ENCODE peak calls at places on chromosomes 1 and 21, in seven cellular contexts. One of them, this sample, is unnamed.

GRCh38 chr1:93042134-93042821 is 36.8 kb upstream of the MTF2 start:
- DNase-seq in CD8-positive, alpha-beta memory T cell: no peak
- DNase-seq in colonic mucosa: peak; percentile 45
- DNase-seq in foreskin keratinocyte: no peak
- DNase-seq in ascending aorta: no peak
- DNase-seq in PC-3: no peak
- DNase-seq in CD4-positive, CD25-positive, alpha-beta regulatory T cell: peak; percentile 94
- DNase-seq in this sample: peak; percentile 43

GRCh38 chr21:14116080-14116481 is 94.7 kb downstream of the LIPI start:
- DNase-seq in PC-3: no peak
- DNase-seq in foreskin keratinocyte: no peak
- DNase-seq in colonic mucosa: no peak
- DNase-seq in CD8-positive, alpha-beta memory T cell: no peak
- DNase-seq in CD4-positive, CD25-positive, alpha-beta regulatory T cell: peak; percentile 34
- DNase-seq in ascending aorta: no peak
- DNase-seq in this sample: no peak

GRCh38 chr1:6254691-6255090 is 6.2 kb downstream of the GPR153 start:
- DNase-seq in CD4-positive, CD25-positive, alpha-beta regulatory T cell: no peak
- DNase-seq in PC-3: no peak
- DNase-seq in foreskin keratinocyte: no peak
- DNase-seq in colonic mucosa: no peak
- DNase-seq in CD8-positive, alpha-beta memory T cell: no peak
- DNase-seq in ascending aorta: no peak
- DNase-seq in this sample: no peak

GRCh38 chr1:3405491-3405890 is 49.0 kb upstream of the ARHGEF16 start:
- DNase-seq in ascending aorta: no peak
- DNase-seq in foreskin keratinocyte: no peak
- DNase-seq in CD4-positive, CD25-positive, alpha-beta regulatory T cell: no peak
- DNase-seq in PC-3: no peak
- DNase-seq in colonic mucosa: no peak
- DNase-seq in CD8-positive, alpha-beta memory T cell: no peak
- DNase-seq in this sample: no peak

GRCh38 chr1:100538935-100539835 is 1.2 kb downstream of the GPR88 start:
- DNase-seq in ascending aorta: no peak
- DNase-seq in PC-3: peak; percentile 45
- DNase-seq in CD8-positive, alpha-beta memory T cell: no peak
- DNase-seq in colonic mucosa: no peak
- DNase-seq in foreskin keratinocyte: peak; percentile 1
- DNase-seq in CD4-positive, CD25-positive, alpha-beta regulatory T cell: peak; percentile 42
- DNase-seq in this sample: no peak

GRCh38 chr1:151680812-151681211 is 35.8 kb downstream of the CELF3 start:
- DNase-seq in colonic mucosa: no peak
- DNase-seq in ascending aorta: no peak
- DNase-seq in foreskin keratinocyte: peak; percentile 86
- DNase-seq in CD4-positive, CD25-positive, alpha-beta regulatory T cell: peak; percentile 7
- DNase-seq in PC-3: peak; percentile 96
- DNase-seq in CD8-positive, alpha-beta memory T cell: no peak
- DNase-seq in this sample: no peak

GRCh38 chr1:202123336-202123813 is 658 bp downstream of the GPR37L1 start:
- DNase-seq in ascending aorta: no peak
- DNase-seq in CD4-positive, CD25-positive, alpha-beta regulatory T cell: no peak
- DNase-seq in CD8-positive, alpha-beta memory T cell: no peak
- DNase-seq in foreskin keratinocyte: no peak
- DNase-seq in PC-3: no peak
- DNase-seq in colonic mucosa: no peak
- DNase-seq in this sample: no peak

GRCh38 chr1:36099681-36100341 is 11.1 kb downstream of the ADPRS start:
- DNase-seq in CD4-positive, CD25-positive, alpha-beta regulatory T cell: peak; percentile 69
- DNase-seq in PC-3: peak; percentile 85
- DNase-seq in foreskin keratinocyte: peak; percentile 57
- DNase-seq in colonic mucosa: peak; percentile 82
- DNase-seq in CD8-positive, alpha-beta memory T cell: peak; percentile 64
- DNase-seq in ascending aorta: no peak
- DNase-seq in this sample: peak; percentile 77

GRCh38 chr21:38924954-38925353 is 119.2 kb downstream of the ETS2 start:
- DNase-seq in colonic mucosa: no peak
- DNase-seq in CD4-positive, CD25-positive, alpha-beta regulatory T cell: no peak
- DNase-seq in CD8-positive, alpha-beta memory T cell: no peak
- DNase-seq in ascending aorta: no peak
- DNase-seq in PC-3: no peak
- DNase-seq in foreskin keratinocyte: no peak
- DNase-seq in this sample: no peak

GRCh38 chr21:35943752-35944151 is 116.6 kb downstream of the SETD4 start:
- DNase-seq in colonic mucosa: no peak
- DNase-seq in foreskin keratinocyte: no peak
- DNase-seq in ascending aorta: no peak
- DNase-seq in PC-3: no peak
- DNase-seq in CD8-positive, alpha-beta memory T cell: no peak
- DNase-seq in CD4-positive, CD25-positive, alpha-beta regulatory T cell: no peak
- DNase-seq in this sample: no peak

GRCh38 chr1:155918660-155919059 is 7.5 kb upstream of the RIT1 start:
- DNase-seq in CD4-positive, CD25-positive, alpha-beta regulatory T cell: no peak
- DNase-seq in PC-3: no peak
- DNase-seq in foreskin keratinocyte: no peak
- DNase-seq in colonic mucosa: no peak
- DNase-seq in ascending aorta: no peak
- DNase-seq in CD8-positive, alpha-beta memory T cell: no peak
- DNase-seq in this sample: no peak

GRCh38 chr1:10634428-10635384 is 160.0 kb downstream of the PEX14 start:
- DNase-seq in colonic mucosa: no peak
- DNase-seq in CD4-positive, CD25-positive, alpha-beta regulatory T cell: no peak
- DNase-seq in PC-3: peak; percentile 5
- DNase-seq in ascending aorta: peak; percentile 46
- DNase-seq in CD8-positive, alpha-beta memory T cell: no peak
- DNase-seq in foreskin keratinocyte: peak; percentile 53
- DNase-seq in this sample: no peak

GRCh38 chr1:106268070-106268469 is 788.4 kb upstream of the PRMT6 start:
- DNase-seq in CD8-positive, alpha-beta memory T cell: no peak
- DNase-seq in ascending aorta: no peak
- DNase-seq in foreskin keratinocyte: no peak
- DNase-seq in CD4-positive, CD25-positive, alpha-beta regulatory T cell: no peak
- DNase-seq in colonic mucosa: no peak
- DNase-seq in PC-3: peak; percentile 71
- DNase-seq in this sample: no peak

GRCh38 chr1:181746224-181746623 is 262.9 kb downstream of the CACNA1E start:
- DNase-seq in PC-3: peak; percentile 2
- DNase-seq in foreskin keratinocyte: peak; percentile 14
- DNase-seq in CD8-positive, alpha-beta memory T cell: no peak
- DNase-seq in ascending aorta: no peak
- DNase-seq in colonic mucosa: no peak
- DNase-seq in CD4-positive, CD25-positive, alpha-beta regulatory T cell: no peak
- DNase-seq in this sample: no peak

GRCh38 chr21:33199516-33200217 is 30.1 kb upstream of the IFNAR2 start:
- DNase-seq in CD4-positive, CD25-positive, alpha-beta regulatory T cell: peak; percentile 93
- DNase-seq in CD8-positive, alpha-beta memory T cell: peak; percentile 64
- DNase-seq in foreskin keratinocyte: peak; percentile 83
- DNase-seq in colonic mucosa: peak; percentile 90
- DNase-seq in ascending aorta: no peak
- DNase-seq in PC-3: peak; percentile 95
- DNase-seq in this sample: peak; percentile 94
- H3K4me1 ChIP-seq in CD4-positive, CD25-positive, alpha-beta regulatory T cell: peaks cover 20% of the 10 kb centered on the region
- H3K4me1 ChIP-seq in CD8-positive, alpha-beta memory T cell: peaks cover 9% of the 10 kb centered on the region
- H3K4me1 ChIP-seq in foreskin keratinocyte: peaks cover 11% of the 10 kb centered on the region
- H3K4me1 ChIP-seq in colonic mucosa: peaks cover 11% of the 10 kb centered on the region
- H3K4me1 ChIP-seq in ascending aorta: peaks cover 6% of the 10 kb centered on the region
- H3K4me1 ChIP-seq in PC-3: peaks cover 22% of the 10 kb centered on the region
- H3K4me1 ChIP-seq in this sample: peaks cover 50% of the 10 kb centered on the region

GRCh38 chr1:180183426-180183825 is 28.8 kb downstream of the QSOX1 start:
- DNase-seq in ascending aorta: no peak
- DNase-seq in foreskin keratinocyte: no peak
- DNase-seq in PC-3: no peak
- DNase-seq in colonic mucosa: no peak
- DNase-seq in CD4-positive, CD25-positive, alpha-beta regulatory T cell: no peak
- DNase-seq in CD8-positive, alpha-beta memory T cell: no peak
- DNase-seq in this sample: no peak

GRCh38 chr1:180182721-180183311 is 28.1 kb downstream of the QSOX1 start:
- DNase-seq in ascending aorta: no peak
- DNase-seq in colonic mucosa: no peak
- DNase-seq in PC-3: no peak
- DNase-seq in foreskin keratinocyte: no peak
- DNase-seq in CD4-positive, CD25-positive, alpha-beta regulatory T cell: no peak
- DNase-seq in CD8-positive, alpha-beta memory T cell: no peak
- DNase-seq in this sample: no peak

GRCh38 chr1:180185281-180185680 is 30.6 kb downstream of the QSOX1 start:
- DNase-seq in CD4-positive, CD25-positive, alpha-beta regulatory T cell: no peak
- DNase-seq in PC-3: no peak
- DNase-seq in colonic mucosa: no peak
- DNase-seq in foreskin keratinocyte: no peak
- DNase-seq in ascending aorta: no peak
- DNase-seq in CD8-positive, alpha-beta memory T cell: no peak
- DNase-seq in this sample: no peak

GRCh38 chr1:180181996-180182675 is 27.5 kb downstream of the QSOX1 start:
- DNase-seq in CD8-positive, alpha-beta memory T cell: no peak
- DNase-seq in CD4-positive, CD25-positive, alpha-beta regulatory T cell: no peak
- DNase-seq in foreskin keratinocyte: no peak
- DNase-seq in PC-3: no peak
- DNase-seq in colonic mucosa: no peak
- DNase-seq in ascending aorta: no peak
- DNase-seq in this sample: no peak

DNA sequence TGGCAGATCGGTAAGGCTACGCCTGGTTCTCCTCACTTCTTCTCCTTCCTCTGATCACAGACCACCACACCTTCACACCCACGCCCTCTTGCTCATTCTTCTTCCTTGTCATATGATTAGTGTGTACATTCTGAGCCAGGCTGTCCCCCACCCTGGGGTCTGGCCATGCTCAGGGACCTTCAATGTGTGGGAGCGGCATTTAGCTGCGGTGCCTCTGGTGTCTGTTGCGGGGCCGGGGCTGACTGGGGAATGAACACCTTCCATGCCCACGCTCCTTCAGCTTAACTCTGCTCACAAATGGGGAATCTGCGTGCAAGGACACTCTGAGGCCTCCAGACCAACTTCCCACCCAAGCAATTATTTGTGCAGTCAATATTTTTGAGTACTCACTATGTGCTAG is 29.4 kb downstream of the QSOX1 start:
- DNase-seq in foreskin keratinocyte: no peak
- DNase-seq in CD8-positive, alpha-beta memory T cell: no peak
- DNase-seq in colonic mucosa: no peak
- DNase-seq in PC-3: no peak
- DNase-seq in ascending aorta: no peak
- DNase-seq in CD4-positive, CD25-positive, alpha-beta regulatory T cell: no peak
- DNase-seq in this sample: no peak
- H3K27ac ChIP-seq in foreskin keratinocyte: no peak overlapping the region
- H3K27ac ChIP-seq in CD8-positive, alpha-beta memory T cell: no peak overlapping the region
- H3K27ac ChIP-seq in colonic mucosa: no peak overlapping the region
- H3K27ac ChIP-seq in PC-3: no peak overlapping the region
- H3K27ac ChIP-seq in ascending aorta: no peak overlapping the region
- H3K27ac ChIP-seq in CD4-positive, CD25-positive, alpha-beta regulatory T cell: no peak overlapping the region
- H3K27ac ChIP-seq in this sample: no peak overlapping the region

GRCh38 chr1:164725401-164725800 is 166.4 kb downstream of the PBX1 start:
- DNase-seq in PC-3: no peak
- DNase-seq in ascending aorta: no peak
- DNase-seq in CD4-positive, CD25-positive, alpha-beta regulatory T cell: no peak
- DNase-seq in foreskin keratinocyte: no peak
- DNase-seq in CD8-positive, alpha-beta memory T cell: no peak
- DNase-seq in colonic mucosa: no peak
- DNase-seq in this sample: no peak
- H3K4me1 ChIP-seq in PC-3: peaks cover 6% of the 10 kb centered on the region
- H3K4me1 ChIP-seq in ascending aorta: peaks cover 34% of the 10 kb centered on the region
- H3K4me1 ChIP-seq in CD4-positive, CD25-positive, alpha-beta regulatory T cell: no peaks in the 10 kb centered on the region
- H3K4me1 ChIP-seq in foreskin keratinocyte: no peaks in the 10 kb centered on the region
- H3K4me1 ChIP-seq in CD8-positive, alpha-beta memory T cell: no peaks in the 10 kb centered on the region
- H3K4me1 ChIP-seq in colonic mucosa: no peaks in the 10 kb centered on the region
- H3K4me1 ChIP-seq in this sample: no peaks in the 10 kb centered on the region

GRCh38 chr1:63555480-63555879 is 32.2 kb downstream of the EFCAB7 start:
- DNase-seq in PC-3: no peak
- DNase-seq in ascending aorta: no peak
- DNase-seq in CD4-positive, CD25-positive, alpha-beta regulatory T cell: no peak
- DNase-seq in colonic mucosa: no peak
- DNase-seq in foreskin keratinocyte: no peak
- DNase-seq in CD8-positive, alpha-beta memory T cell: no peak
- DNase-seq in this sample: no peak
- H3K27ac ChIP-seq in PC-3: no peak overlapping the region
- H3K27ac ChIP-seq in ascending aorta: no peak overlapping the region
- H3K27ac ChIP-seq in CD4-positive, CD25-positive, alpha-beta regulatory T cell: no peak overlapping the region
- H3K27ac ChIP-seq in colonic mucosa: no peak overlapping the region
- H3K27ac ChIP-seq in foreskin keratinocyte: no peak overlapping the region
- H3K27ac ChIP-seq in CD8-positive, alpha-beta memory T cell: no peak overlapping the region
- H3K27ac ChIP-seq in this sample: no peak overlapping the region

GRCh38 chr1:4531842-4532241 is 122.6 kb upstream of the AJAP1 start:
- DNase-seq in colonic mucosa: no peak
- DNase-seq in CD4-positive, CD25-positive, alpha-beta regulatory T cell: no peak
- DNase-seq in foreskin keratinocyte: no peak
- DNase-seq in CD8-positive, alpha-beta memory T cell: no peak
- DNase-seq in PC-3: no peak
- DNase-seq in ascending aorta: no peak
- DNase-seq in this sample: no peak

GRCh38 chr1:4529579-4530445 is 124.6 kb upstream of the AJAP1 start:
- DNase-seq in CD4-positive, CD25-positive, alpha-beta regulatory T cell: no peak
- DNase-seq in foreskin keratinocyte: no peak
- DNase-seq in CD8-positive, alpha-beta memory T cell: no peak
- DNase-seq in colonic mucosa: no peak
- DNase-seq in PC-3: no peak
- DNase-seq in ascending aorta: no peak
- DNase-seq in this sample: no peak

GRCh38 chr1:4528590-4528989 is 125.8 kb upstream of the AJAP1 start:
- DNase-seq in colonic mucosa: no peak
- DNase-seq in CD4-positive, CD25-positive, alpha-beta regulatory T cell: no peak
- DNase-seq in PC-3: no peak
- DNase-seq in ascending aorta: no peak
- DNase-seq in CD8-positive, alpha-beta memory T cell: no peak
- DNase-seq in foreskin keratinocyte: no peak
- DNase-seq in this sample: no peak

GRCh38 chr1:4527819-4528218 is 126.6 kb upstream of the AJAP1 start:
- DNase-seq in ascending aorta: no peak
- DNase-seq in CD8-positive, alpha-beta memory T cell: no peak
- DNase-seq in PC-3: no peak
- DNase-seq in foreskin keratinocyte: no peak
- DNase-seq in CD4-positive, CD25-positive, alpha-beta regulatory T cell: no peak
- DNase-seq in colonic mucosa: no peak
- DNase-seq in this sample: no peak
- H3K4me1 ChIP-seq in ascending aorta: no peaks in the 10 kb centered on the region
- H3K4me1 ChIP-seq in CD8-positive, alpha-beta memory T cell: no peaks in the 10 kb centered on the region
- H3K4me1 ChIP-seq in PC-3: no peaks in the 10 kb centered on the region
- H3K4me1 ChIP-seq in foreskin keratinocyte: no peaks in the 10 kb centered on the region
- H3K4me1 ChIP-seq in CD4-positive, CD25-positive, alpha-beta regulatory T cell: no peaks in the 10 kb centered on the region
- H3K4me1 ChIP-seq in colonic mucosa: no peaks in the 10 kb centered on the region
- H3K4me1 ChIP-seq in this sample: no peaks in the 10 kb centered on the region

GRCh38 chr1:154174654-154175053 is 17.2 kb downstream of the TPM3 start:
- DNase-seq in colonic mucosa: no peak
- DNase-seq in CD4-positive, CD25-positive, alpha-beta regulatory T cell: no peak
- DNase-seq in ascending aorta: no peak
- DNase-seq in CD8-positive, alpha-beta memory T cell: no peak
- DNase-seq in PC-3: no peak
- DNase-seq in foreskin keratinocyte: no peak
- DNase-seq in this sample: no peak

GRCh38 chr1:154167461-154167860 is 12.6 kb upstream of the NUP210L start:
- DNase-seq in foreskin keratinocyte: no peak
- DNase-seq in CD8-positive, alpha-beta memory T cell: no peak
- DNase-seq in colonic mucosa: no peak
- DNase-seq in CD4-positive, CD25-positive, alpha-beta regulatory T cell: no peak
- DNase-seq in ascending aorta: no peak
- DNase-seq in PC-3: no peak
- DNase-seq in this sample: no peak

GRCh38 chr1:154171222-154171583 is 16.3 kb upstream of the NUP210L start:
- DNase-seq in CD4-positive, CD25-positive, alpha-beta regulatory T cell: no peak
- DNase-seq in PC-3: no peak
- DNase-seq in colonic mucosa: no peak
- DNase-seq in foreskin keratinocyte: no peak
- DNase-seq in ascending aorta: no peak
- DNase-seq in CD8-positive, alpha-beta memory T cell: no peak
- DNase-seq in this sample: no peak

GRCh38 chr1:154171880-154172279 is 17.0 kb upstream of the NUP210L start:
- DNase-seq in CD8-positive, alpha-beta memory T cell: no peak
- DNase-seq in CD4-positive, CD25-positive, alpha-beta regulatory T cell: no peak
- DNase-seq in foreskin keratinocyte: no peak
- DNase-seq in PC-3: no peak
- DNase-seq in colonic mucosa: no peak
- DNase-seq in ascending aorta: no peak
- DNase-seq in this sample: no peak

GRCh38 chr1:154170547-154171221 is 15.8 kb upstream of the NUP210L start:
- DNase-seq in colonic mucosa: no peak
- DNase-seq in CD8-positive, alpha-beta memory T cell: no peak
- DNase-seq in PC-3: no peak
- DNase-seq in foreskin keratinocyte: peak; percentile 23
- DNase-seq in CD4-positive, CD25-positive, alpha-beta regulatory T cell: peak; percentile 49
- DNase-seq in ascending aorta: no peak
- DNase-seq in this sample: no peak
- H3K27ac ChIP-seq in colonic mucosa: no peak overlapping the region
- H3K27ac ChIP-seq in CD8-positive, alpha-beta memory T cell: no peak overlapping the region
- H3K27ac ChIP-seq in PC-3: no peak overlapping the region
- H3K27ac ChIP-seq in foreskin keratinocyte: no peak overlapping the region
- H3K27ac ChIP-seq in CD4-positive, CD25-positive, alpha-beta regulatory T cell: peak overlapping the region; percentile 50
- H3K27ac ChIP-seq in ascending aorta: no peak overlapping the region
- H3K27ac ChIP-seq in this sample: no peak overlapping the region

This sample was measured in OCI-LY7.